ENCODE peak calls at places on chromosomes 1 and 21, in six cellular contexts. A is Peyer's patch, U is heart left ventricle, P is A549, I is body of pancreas, O is K562. T is an unnamed sample.

GRCh38 chr1:197911172-197911856 is 5.9 kb upstream of the LHX9 start:
- DNase-seq in I (no peak), U (no peak), P (no peak), O (no peak), A (peak; percentile 46), T (no peak)

GRCh38 chr1:100164702-100165101 is 13.4 kb downstream of the LRRC39 start:
- DNase-seq in I (no peak), A (no peak), O (no peak), U (no peak), P (no peak), T (no peak)

GRCh38 chr1:194209920-194210319 is 1023.5 kb upstream of the B3GALT2 start:
- DNase-seq in U (no peak), P (no peak), A (no peak), I (no peak), O (no peak), T (no peak)

GRCh38 chr21:41497008-41497407 is 10.9 kb downstream of the TMPRSS2 start:
- DNase-seq in U (no peak), P (no peak), I (no peak), O (no peak), A (peak; percentile 70), T (no peak)

GRCh38 chr1:156690673-156691032 is 13.4 kb upstream of the NES start:
- DNase-seq in O (no peak), P (no peak), U (no peak), A (no peak), I (no peak), T (no peak)

GRCh38 chr1:6799499-6799898 is 14.2 kb downstream of the CAMTA1 start:
- DNase-seq in P (no peak), U (no peak), O (no peak), I (no peak), A (no peak), T (no peak)

GRCh38 chr1:1397839-1398523 is 1.2 kb downstream of the CCNL2 start:
- DNase-seq in A (no peak), I (no peak), O (peak; percentile 83), U (no peak), P (no peak), T (no peak)

GRCh38 chr1:201895913-201896807 is 7.5 kb downstream of the SHISA4 start:
- DNase-seq in A (peak; percentile 91), U (peak; percentile 90), O (peak; percentile 97), P (peak; percentile 94), I (peak; percentile 90), T (peak; percentile 81)

GRCh38 chr1:84370831-84371394 is 27.4 kb upstream of the DNASE2B start:
- DNase-seq in P (no peak), U (no peak), A (no peak), I (no peak), O (no peak), T (no peak)

GRCh38 chr1:110307239-110307974 is 31.8 kb upstream of the RBM15 start:
- DNase-seq in P (no peak), A (no peak), I (no peak), O (no peak), U (no peak), T (no peak)

GRCh38 chr21:32951041-32951440 is 74.7 kb upstream of the OLIG2 start:
- DNase-seq in U (no peak), I (no peak), A (no peak), P (no peak), O (no peak), T (no peak)

GRCh38 chr1:118116401-118116800 is 68.6 kb downstream of the SPAG17 start:
- DNase-seq in I (no peak), O (no peak), P (no peak), A (no peak), U (no peak), T (no peak)

GRCh38 chr1:49824261-49824660 is 199.5 kb downstream of the AGBL4 start:
- DNase-seq in A (no peak), I (no peak), P (no peak), U (no peak), O (no peak), T (no peak)

GRCh38 chr1:9075023-9075422 is 5.6 kb upstream of the SLC2A5 start:
- DNase-seq in P (no peak), A (no peak), O (no peak), I (no peak), U (no peak), T (peak; percentile 86)

GRCh38 chr21:15804247-15804985 is 74.6 kb downstream of the USP25 start:
- DNase-seq in U (no peak), P (no peak), O (no peak), A (no peak), I (no peak), T (no peak)

DNA sequence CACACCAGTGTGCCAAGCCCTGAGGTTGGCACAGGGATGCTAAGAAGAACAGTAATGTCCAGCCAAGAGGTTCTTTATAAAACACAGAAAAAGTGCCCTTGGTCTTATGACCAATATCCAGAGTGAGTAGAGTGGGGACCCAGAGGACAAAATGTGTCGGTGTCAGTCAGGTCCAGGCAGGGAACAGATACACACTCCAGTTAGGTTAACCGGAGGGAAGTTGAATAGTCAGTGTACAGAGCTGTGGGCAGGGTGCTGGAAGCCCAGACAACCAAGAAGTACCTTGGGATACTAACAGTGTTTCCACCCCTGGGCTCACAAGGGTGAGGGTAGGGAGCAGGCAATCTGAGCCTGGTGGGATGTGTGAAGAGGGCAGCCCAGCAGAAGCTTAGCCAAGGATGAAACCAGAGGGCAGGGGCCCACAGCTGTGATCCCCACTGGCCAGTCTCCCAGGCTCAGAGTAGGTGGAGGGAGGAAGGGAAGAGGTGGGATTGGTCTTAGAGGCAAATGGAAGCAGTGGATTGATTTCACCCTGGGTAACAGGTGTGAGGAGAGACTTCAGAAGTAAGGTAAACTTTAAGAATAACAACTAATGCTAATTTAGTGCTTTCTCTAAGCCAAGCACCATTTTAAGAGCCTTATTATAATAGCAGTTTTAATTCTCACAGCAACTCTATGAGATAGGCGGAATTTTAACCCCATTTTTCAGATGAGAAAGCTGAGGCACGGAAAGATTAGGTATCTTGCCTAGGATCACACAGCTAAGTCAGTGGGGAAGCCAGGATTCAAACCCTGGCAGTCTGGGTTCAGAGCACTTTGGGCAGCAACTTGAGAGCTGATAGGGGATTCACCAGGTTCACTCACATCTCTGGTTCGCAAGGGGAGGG is 143.4 kb upstream of the HOOK1 start:
- DNase-seq in P (no peak), U (no peak), I (no peak), A (no peak), O (no peak), T (no peak)
- H3K4me1 ChIP-seq in P (no peaks in the 10 kb centered on the region), U (peaks cover 21% of the 10 kb centered on the region), I (peaks cover 47% of the 10 kb centered on the region), A (no peaks in the 10 kb centered on the region), O (no peaks in the 10 kb centered on the region), T (peaks cover 10% of the 10 kb centered on the region)

GRCh38 chr1:180170569-180170968 is 15.9 kb downstream of the QSOX1 start:
- DNase-seq in O (no peak), A (peak; percentile 57), U (no peak), P (no peak), I (no peak), T (no peak)

GRCh38 chr1:180169641-180170155 is 15.0 kb downstream of the QSOX1 start:
- DNase-seq in U (no peak), I (no peak), P (no peak), O (no peak), A (peak; percentile 49), T (no peak)

GRCh38 chr1:180167021-180167701 is 12.5 kb downstream of the QSOX1 start:
- DNase-seq in A (no peak), O (no peak), I (peak; percentile 37), P (no peak), U (no peak), T (no peak)

GRCh38 chr1:180167721-180168467 is 13.2 kb downstream of the QSOX1 start:
- DNase-seq in U (no peak), A (peak; percentile 93), I (peak; percentile 92), O (no peak), P (peak; percentile 84), T (peak; percentile 44)

DNA sequence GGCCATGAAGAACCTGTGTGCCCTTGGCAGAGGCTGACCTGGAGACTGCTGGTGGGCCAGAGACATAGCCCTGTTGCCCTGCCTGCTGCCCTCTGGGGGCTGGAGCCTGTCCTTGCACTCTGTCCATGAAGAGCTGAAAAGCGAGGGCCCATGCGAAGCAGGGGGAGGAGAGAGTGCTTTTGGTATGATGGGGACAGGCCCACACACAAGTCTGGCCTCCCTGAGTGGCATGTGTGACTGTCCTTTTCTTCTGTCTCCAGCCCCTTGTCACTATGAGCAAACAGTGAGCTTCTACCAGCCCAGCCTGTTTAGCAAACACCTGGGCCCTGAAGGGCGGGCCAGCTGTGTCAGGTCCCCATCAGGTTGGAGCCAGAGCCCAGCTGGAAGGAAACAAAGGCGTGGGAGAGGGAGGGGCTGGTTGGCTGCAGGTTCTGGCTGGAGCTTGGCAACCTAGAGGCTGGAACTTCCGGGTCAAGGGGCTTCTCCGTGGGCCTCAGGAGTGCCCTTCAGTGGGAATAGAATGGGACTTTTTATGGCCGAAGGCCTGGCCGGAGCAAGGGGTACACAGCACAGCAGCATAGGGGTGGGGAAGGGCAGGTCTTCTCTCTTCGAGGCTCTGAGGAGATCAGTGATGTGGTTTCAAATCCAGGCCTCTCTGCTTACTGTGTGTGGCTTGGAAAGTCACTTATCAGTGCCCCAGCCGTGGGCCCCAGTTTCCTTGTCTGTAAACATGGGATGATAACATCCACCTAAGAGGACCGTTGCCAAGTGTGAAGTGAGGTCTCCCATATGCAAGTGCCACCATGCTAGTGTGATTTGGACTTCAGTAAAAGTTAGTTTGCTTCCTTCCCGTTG is 14.3 kb downstream of the QSOX1 start:
- DNase-seq in I (peak; percentile 89), U (no peak), P (peak; percentile 82), O (peak; percentile 70), A (peak; percentile 77), T (peak; percentile 50)
- TF ChIP-seq POLR2A in I (no peak), U (no peak), P (no peak), O (no peak), A (no peak), T (no peak)

DNA sequence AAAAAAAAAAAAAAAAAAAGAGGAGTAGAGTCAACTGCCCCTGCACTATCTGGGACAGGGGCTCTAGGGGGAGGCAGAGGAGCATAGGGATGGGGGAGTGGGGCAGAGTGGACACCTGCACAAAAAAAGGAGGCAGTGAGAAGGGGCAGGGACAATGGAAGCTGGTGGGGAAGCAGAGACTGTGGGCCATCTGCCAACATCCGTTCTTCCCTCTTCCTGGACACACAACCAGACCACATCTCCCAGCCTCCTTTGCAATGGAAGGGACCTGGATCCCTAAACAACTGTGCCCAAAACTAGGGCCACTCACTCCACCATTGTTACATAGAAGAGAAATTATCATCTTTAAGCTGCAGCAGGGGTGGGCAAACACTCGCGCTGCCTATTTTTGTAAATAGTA is 38.4 kb downstream of the NEK2 start:
- DNase-seq in U (no peak), I (no peak), P (no peak), A (no peak), O (no peak), T (no peak)
- H3K4me1 ChIP-seq in U (peaks cover 18% of the 10 kb centered on the region), I (peaks cover 30% of the 10 kb centered on the region), P (peaks cover 43% of the 10 kb centered on the region), A (no peaks in the 10 kb centered on the region), O (peaks cover 17% of the 10 kb centered on the region), T (peaks cover 11% of the 10 kb centered on the region)

DNA sequence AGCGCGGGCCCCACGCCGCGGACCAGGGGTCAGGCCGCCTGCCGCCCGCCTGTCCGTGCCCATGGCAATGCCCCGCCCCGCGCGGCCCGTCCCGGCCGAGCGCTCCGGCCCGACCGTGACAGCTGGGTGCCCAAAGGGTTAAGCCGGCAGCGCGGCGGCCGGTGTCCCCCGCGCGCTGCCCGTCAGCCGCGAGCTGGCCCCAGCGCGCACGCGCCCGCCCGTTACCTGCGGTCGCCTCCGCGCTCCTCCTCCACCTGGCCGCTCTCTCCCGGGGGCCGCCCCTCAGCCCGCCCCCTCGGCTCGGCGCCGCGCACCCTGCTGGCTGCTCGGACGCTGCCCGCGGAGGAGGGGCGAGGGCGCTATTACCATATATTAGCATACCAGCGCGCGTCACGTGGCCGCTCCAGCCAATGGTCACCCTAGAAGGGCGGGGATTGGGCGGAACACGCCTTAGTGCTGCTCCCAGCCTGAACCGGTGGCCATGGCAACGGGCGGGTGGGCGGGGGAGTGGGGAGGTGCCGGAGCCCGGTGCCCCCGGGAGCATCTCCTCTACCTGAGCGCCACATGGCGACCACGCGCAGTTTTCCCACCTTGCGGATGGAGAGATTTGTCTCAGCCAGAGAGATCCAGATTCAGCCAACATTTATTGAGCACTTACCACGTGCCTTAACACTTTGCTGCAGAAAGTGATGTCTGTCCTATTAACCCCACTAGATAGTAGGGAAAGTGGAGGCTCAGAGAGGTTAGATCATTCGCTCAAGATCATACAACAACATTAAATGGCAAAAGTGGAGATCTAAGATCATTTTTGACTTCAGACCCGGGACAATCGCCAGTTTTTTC is at the start of gene PHC2:
- DNase-seq in I (peak; percentile 99), A (peak; percentile 95), P (peak; percentile 90), O (peak; percentile 99), U (peak; percentile 97), T (peak; percentile 98)
- TF ChIP-seq POLR2A in I (no peak), A (no peak), P (no peak), O (no peak), U (peak; percentile 19), T (peak; percentile 74)

T was measured in prostate gland.